ENCODE peak calls at places on chromosomes 6 and 20, in ten cellular contexts. One of them, this sample, is unnamed. For H3K4me1, the result is how much of the 10 kb centered on the place peaks cover.

GRCh38 chr6:379367-380181 is 12.0 kb upstream of the IRF4 start:
- DNase-seq in tibial artery: no peak
- DNase-seq in pancreas: no peak
- DNase-seq in fibroblast of lung: no peak
- DNase-seq in left ventricle myocardium inferior: no peak
- DNase-seq in A549: no peak
- DNase-seq in aorta: no peak
- DNase-seq in osteoblast: no peak
- DNase-seq in Panc1: no peak
- DNase-seq in SJSA1: peak
- DNase-seq in this sample: peak

GRCh38 chr6:134253681-134254080 is 64.2 kb downstream of the SGK1 start:
- DNase-seq in tibial artery: peak
- DNase-seq in pancreas: no peak
- DNase-seq in fibroblast of lung: peak
- DNase-seq in left ventricle myocardium inferior: no peak
- DNase-seq in A549: no peak
- DNase-seq in aorta: no peak
- DNase-seq in osteoblast: no peak
- DNase-seq in Panc1: no peak
- DNase-seq in SJSA1: no peak
- DNase-seq in this sample: no peak

GRCh38 chr6:118124851-118125250 is 217.8 kb downstream of the SLC35F1 start:
- DNase-seq in tibial artery: no peak
- DNase-seq in pancreas: no peak
- DNase-seq in fibroblast of lung: no peak
- DNase-seq in left ventricle myocardium inferior: no peak
- DNase-seq in A549: no peak
- DNase-seq in aorta: no peak
- DNase-seq in osteoblast: no peak
- DNase-seq in Panc1: no peak
- DNase-seq in SJSA1: no peak
- DNase-seq in this sample: no peak

GRCh38 chr6:38483526-38483925 is 156.2 kb downstream of the BTBD9 start:
- DNase-seq in tibial artery: no peak
- DNase-seq in pancreas: no peak
- DNase-seq in fibroblast of lung: no peak
- DNase-seq in left ventricle myocardium inferior: no peak
- DNase-seq in A549: no peak
- DNase-seq in aorta: no peak
- DNase-seq in osteoblast: no peak
- DNase-seq in Panc1: no peak
- DNase-seq in SJSA1: no peak
- DNase-seq in this sample: no peak

GRCh38 chr6:166402582-166403277 is 20.0 kb upstream of the MPC1 start:
- DNase-seq in tibial artery: no peak
- DNase-seq in pancreas: no peak
- DNase-seq in fibroblast of lung: no peak
- DNase-seq in left ventricle myocardium inferior: no peak
- DNase-seq in A549: no peak
- DNase-seq in aorta: no peak
- DNase-seq in osteoblast: peak
- DNase-seq in Panc1: no peak
- DNase-seq in SJSA1: no peak
- DNase-seq in this sample: no peak

GRCh38 chr20:45176526-45176925 is 1.8 kb downstream of the PI3 start:
- DNase-seq in tibial artery: no peak
- DNase-seq in pancreas: no peak
- DNase-seq in fibroblast of lung: no peak
- DNase-seq in left ventricle myocardium inferior: no peak
- DNase-seq in A549: no peak
- DNase-seq in aorta: no peak
- DNase-seq in osteoblast: no peak
- DNase-seq in Panc1: no peak
- DNase-seq in SJSA1: no peak
- DNase-seq in this sample: peak

GRCh38 chr6:169883316-169883715 is 131.9 kb downstream of the ERMARD start:
- DNase-seq in tibial artery: no peak
- DNase-seq in pancreas: peak
- DNase-seq in fibroblast of lung: no peak
- DNase-seq in left ventricle myocardium inferior: no peak
- DNase-seq in A549: no peak
- DNase-seq in aorta: no peak
- DNase-seq in osteoblast: no peak
- DNase-seq in Panc1: no peak
- DNase-seq in SJSA1: no peak
- DNase-seq in this sample: no peak

GRCh38 chr20:57701090-57701489 is 8.7 kb downstream of the PMEPA1 start:
- DNase-seq in tibial artery: no peak
- DNase-seq in pancreas: no peak
- DNase-seq in fibroblast of lung: no peak
- DNase-seq in left ventricle myocardium inferior: no peak
- DNase-seq in A549: no peak
- DNase-seq in aorta: no peak
- DNase-seq in osteoblast: no peak
- DNase-seq in Panc1: no peak
- DNase-seq in SJSA1: no peak
- DNase-seq in this sample: no peak

GRCh38 chr20:55415567-55416142 is 589.7 kb downstream of the CBLN4 start:
- DNase-seq in tibial artery: no peak
- DNase-seq in pancreas: no peak
- DNase-seq in fibroblast of lung: no peak
- DNase-seq in left ventricle myocardium inferior: no peak
- DNase-seq in A549: peak
- DNase-seq in aorta: no peak
- DNase-seq in osteoblast: no peak
- DNase-seq in Panc1: peak
- DNase-seq in SJSA1: no peak
- DNase-seq in this sample: no peak

GRCh38 chr6:45900808-45901752 is 114.6 kb downstream of the CLIC5 start:
- DNase-seq in tibial artery: peak
- DNase-seq in pancreas: no peak
- DNase-seq in fibroblast of lung: peak
- DNase-seq in left ventricle myocardium inferior: no peak
- DNase-seq in A549: no peak
- DNase-seq in aorta: no peak
- DNase-seq in osteoblast: no peak
- DNase-seq in Panc1: no peak
- DNase-seq in SJSA1: no peak
- DNase-seq in this sample: no peak

GRCh38 chr6:99348823-99349619 is 453 bp downstream of the FAXC start:
- DNase-seq in tibial artery: no peak
- DNase-seq in pancreas: peak
- DNase-seq in fibroblast of lung: no peak
- DNase-seq in left ventricle myocardium inferior: no peak
- DNase-seq in A549: no peak
- DNase-seq in aorta: peak
- DNase-seq in osteoblast: peak
- DNase-seq in Panc1: no peak
- DNase-seq in SJSA1: no peak
- DNase-seq in this sample: no peak

GRCh38 chr6:113907107-113907506 is 50.0 kb downstream of the MARCKS start:
- DNase-seq in tibial artery: no peak
- DNase-seq in pancreas: no peak
- DNase-seq in fibroblast of lung: no peak
- DNase-seq in left ventricle myocardium inferior: no peak
- DNase-seq in A549: no peak
- DNase-seq in aorta: no peak
- DNase-seq in osteoblast: no peak
- DNase-seq in Panc1: no peak
- DNase-seq in SJSA1: no peak
- DNase-seq in this sample: no peak

GRCh38 chr6:146361367-146361924 is 182.2 kb upstream of the RAB32 start:
- DNase-seq in tibial artery: no peak
- DNase-seq in pancreas: no peak
- DNase-seq in fibroblast of lung: peak
- DNase-seq in left ventricle myocardium inferior: peak
- DNase-seq in A549: no peak
- DNase-seq in aorta: no peak
- DNase-seq in osteoblast: no peak
- DNase-seq in Panc1: no peak
- DNase-seq in SJSA1: no peak
- DNase-seq in this sample: no peak

DNA sequence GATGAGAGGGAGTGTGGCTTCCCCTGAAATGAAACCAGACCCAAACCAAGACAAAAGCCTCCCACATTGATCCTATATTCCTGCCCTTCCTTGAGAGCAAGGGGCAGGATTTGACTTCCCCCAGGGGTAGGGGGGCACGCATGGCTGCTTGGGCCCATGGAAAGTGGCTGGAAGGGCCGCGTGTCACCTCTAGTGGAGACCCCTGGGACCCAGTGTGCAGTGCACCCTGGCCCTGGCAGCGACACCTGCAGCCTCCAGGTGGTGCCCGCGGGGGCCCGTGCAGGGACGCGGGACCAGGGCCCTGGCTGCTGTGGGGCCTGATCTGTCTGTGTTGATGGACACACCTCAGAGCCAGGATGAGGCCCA is 18.0 kb upstream of the SLCO4A1 start:
- DNase-seq in tibial artery: no peak
- DNase-seq in pancreas: peak
- DNase-seq in fibroblast of lung: no peak
- DNase-seq in left ventricle myocardium inferior: no peak
- DNase-seq in A549: no peak
- DNase-seq in aorta: no peak
- DNase-seq in osteoblast: no peak
- DNase-seq in Panc1: no peak
- DNase-seq in SJSA1: no peak
- DNase-seq in this sample: no peak
- H3K27ac ChIP-seq in tibial artery: peak
- H3K27ac ChIP-seq in pancreas: peak
- H3K27ac ChIP-seq in fibroblast of lung: no peak
- H3K27ac ChIP-seq in left ventricle myocardium inferior: peak
- H3K27ac ChIP-seq in A549: peak
- H3K27ac ChIP-seq in aorta: no peak
- H3K27ac ChIP-seq in osteoblast: no peak
- H3K27ac ChIP-seq in Panc1: peak
- H3K27ac ChIP-seq in SJSA1: peak
- H3K27ac ChIP-seq in this sample: peak

GRCh38 chr6:138545621-138545980 is 46.3 kb upstream of the NHSL1 start:
- DNase-seq in tibial artery: peak
- DNase-seq in pancreas: no peak
- DNase-seq in fibroblast of lung: peak
- DNase-seq in left ventricle myocardium inferior: peak
- DNase-seq in A549: no peak
- DNase-seq in aorta: peak
- DNase-seq in osteoblast: no peak
- DNase-seq in Panc1: no peak
- DNase-seq in SJSA1: peak
- DNase-seq in this sample: no peak
- H3K4me1 ChIP-seq in tibial artery: under half
- H3K4me1 ChIP-seq in pancreas: under half
- H3K4me1 ChIP-seq in fibroblast of lung: under half
- H3K4me1 ChIP-seq in left ventricle myocardium inferior: half or more
- H3K4me1 ChIP-seq in A549: under half
- H3K4me1 ChIP-seq in aorta: under half
- H3K4me1 ChIP-seq in osteoblast: under half
- H3K4me1 ChIP-seq in Panc1: under half
- H3K4me1 ChIP-seq in SJSA1: half or more
- H3K4me1 ChIP-seq in this sample: under half

GRCh38 chr6:33696076-33696475 is 15.4 kb downstream of the UQCC2 start:
- DNase-seq in tibial artery: no peak
- DNase-seq in pancreas: no peak
- DNase-seq in fibroblast of lung: no peak
- DNase-seq in left ventricle myocardium inferior: no peak
- DNase-seq in A549: no peak
- DNase-seq in aorta: no peak
- DNase-seq in osteoblast: no peak
- DNase-seq in Panc1: no peak
- DNase-seq in SJSA1: no peak
- DNase-seq in this sample: no peak
- H3K27ac ChIP-seq in tibial artery: peak
- H3K27ac ChIP-seq in pancreas: no peak
- H3K27ac ChIP-seq in fibroblast of lung: no peak
- H3K27ac ChIP-seq in left ventricle myocardium inferior: peak
- H3K27ac ChIP-seq in A549: no peak
- H3K27ac ChIP-seq in aorta: no peak
- H3K27ac ChIP-seq in osteoblast: peak
- H3K27ac ChIP-seq in Panc1: peak
- H3K27ac ChIP-seq in SJSA1: no peak
- H3K27ac ChIP-seq in this sample: no peak

GRCh38 chr20:50797142-50797541 is 2.3 kb downstream of the BCAS4 start:
- DNase-seq in tibial artery: no peak
- DNase-seq in pancreas: no peak
- DNase-seq in fibroblast of lung: no peak
- DNase-seq in left ventricle myocardium inferior: no peak
- DNase-seq in A549: no peak
- DNase-seq in aorta: no peak
- DNase-seq in osteoblast: no peak
- DNase-seq in Panc1: no peak
- DNase-seq in SJSA1: no peak
- DNase-seq in this sample: no peak

GRCh38 chr20:50794846-50795634 is at the start of gene BCAS4:
- DNase-seq in tibial artery: peak
- DNase-seq in pancreas: peak
- DNase-seq in fibroblast of lung: peak
- DNase-seq in left ventricle myocardium inferior: peak
- DNase-seq in A549: peak
- DNase-seq in aorta: peak
- DNase-seq in osteoblast: peak
- DNase-seq in Panc1: no peak
- DNase-seq in SJSA1: peak
- DNase-seq in this sample: peak

GRCh38 chr20:50790651-50791277 is 4.1 kb upstream of the BCAS4 start:
- DNase-seq in tibial artery: peak
- DNase-seq in pancreas: peak
- DNase-seq in fibroblast of lung: peak
- DNase-seq in left ventricle myocardium inferior: peak
- DNase-seq in A549: peak
- DNase-seq in aorta: peak
- DNase-seq in osteoblast: peak
- DNase-seq in Panc1: peak
- DNase-seq in SJSA1: peak
- DNase-seq in this sample: peak

GRCh38 chr20:50792708-50793574 is 1.9 kb upstream of the BCAS4 start:
- DNase-seq in tibial artery: no peak
- DNase-seq in pancreas: no peak
- DNase-seq in fibroblast of lung: peak
- DNase-seq in left ventricle myocardium inferior: no peak
- DNase-seq in A549: no peak
- DNase-seq in aorta: peak
- DNase-seq in osteoblast: peak
- DNase-seq in Panc1: no peak
- DNase-seq in SJSA1: no peak
- DNase-seq in this sample: no peak

DNA sequence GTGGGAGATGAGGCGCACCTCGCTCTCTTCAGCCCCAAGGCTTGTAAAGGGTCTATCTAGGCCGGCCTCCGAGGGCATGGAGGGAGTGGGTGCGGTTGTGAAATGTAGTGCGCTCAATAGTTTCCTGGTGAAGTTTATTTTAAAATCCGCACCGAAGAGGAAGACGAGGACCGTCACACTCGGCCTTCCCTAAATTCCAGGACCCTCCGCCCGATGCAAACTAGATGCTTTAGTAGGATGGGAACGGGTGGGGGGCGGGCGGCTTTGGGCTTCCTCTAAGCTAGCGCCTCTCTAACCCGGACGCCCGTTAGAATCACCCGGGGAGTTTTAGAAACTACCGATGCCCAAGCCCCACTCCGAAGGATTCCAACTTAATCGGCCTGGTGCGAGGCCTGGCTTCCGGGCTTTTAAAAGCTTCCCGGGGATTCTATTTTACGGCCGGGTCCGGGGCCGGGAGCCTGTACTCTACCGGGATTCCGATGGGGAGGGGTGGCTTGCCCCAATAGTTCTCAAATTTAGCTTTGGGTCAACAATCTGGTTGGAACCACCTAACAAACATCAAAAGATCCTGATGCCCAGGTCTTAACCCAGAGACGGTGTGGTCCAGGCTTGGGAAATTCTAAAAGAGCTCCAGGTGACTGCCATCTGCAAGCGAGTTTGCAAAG is 548 bp upstream of the BCAS4 start:
- DNase-seq in tibial artery: no peak
- DNase-seq in pancreas: peak
- DNase-seq in fibroblast of lung: no peak
- DNase-seq in left ventricle myocardium inferior: no peak
- DNase-seq in A549: no peak
- DNase-seq in aorta: peak
- DNase-seq in osteoblast: no peak
- DNase-seq in Panc1: no peak
- DNase-seq in SJSA1: no peak
- DNase-seq in this sample: no peak
- H3K4me1 ChIP-seq in tibial artery: under half
- H3K4me1 ChIP-seq in pancreas: under half
- H3K4me1 ChIP-seq in fibroblast of lung: under half
- H3K4me1 ChIP-seq in left ventricle myocardium inferior: under half
- H3K4me1 ChIP-seq in A549: under half
- H3K4me1 ChIP-seq in aorta: under half
- H3K4me1 ChIP-seq in osteoblast: under half
- H3K4me1 ChIP-seq in Panc1: under half
- H3K4me1 ChIP-seq in SJSA1: under half
- H3K4me1 ChIP-seq in this sample: under half